ENCODE peak calls at places on chromosomes 1 and 21, in five cellular contexts. D, P, U, M and V are unnamed samples.
A peak's percentile ranks its signal among the peaks of the same experiment; 100 is the strongest.

GRCh38 chr1:209884665-209885117 is 53.3 kb upstream of the SYT14 start:
- DNase-seq in P (peak; percentile 80), U (peak; percentile 94), M (peak; percentile 99), D (no peak), V (peak; percentile 97)

GRCh38 chr1:58011978-58012377 is 534.5 kb downstream of the OMA1 start:
- DNase-seq in D (no peak), U (no peak), M (no peak), P (no peak), V (no peak)

GRCh38 chr1:203669739-203670138 is 43.1 kb downstream of the ATP2B4 start:
- DNase-seq in U (no peak), P (no peak), D (no peak), M (peak; percentile 49), V (peak; percentile 43)

GRCh38 chr1:150507912-150508864 is at the start of gene ECM1:
- DNase-seq in M (peak; percentile 91), D (no peak), U (peak; percentile 53), P (no peak), V (peak; percentile 86)

GRCh38 chr1:229231754-229232119 is 39.2 kb upstream of the RAB4A start:
- DNase-seq in U (no peak), M (no peak), D (no peak), P (no peak), V (no peak)

GRCh38 chr1:93680121-93681094 is 1.2 kb downstream of the BCAR3 start:
- DNase-seq in D (no peak), P (peak; percentile 74), M (peak; percentile 92), U (peak; percentile 63), V (peak; percentile 96)

GRCh38 chr1:4626560-4627319 is 27.7 kb upstream of the AJAP1 start:
- DNase-seq in M (no peak), P (no peak), D (no peak), U (no peak), V (no peak)

GRCh38 chr21:29342394-29342957 is 43.8 kb downstream of the BACH1 start:
- DNase-seq in P (peak; percentile 77), D (no peak), M (peak; percentile 96), U (peak; percentile 69), V (peak; percentile 82)

GRCh38 chr1:237206065-237206414 is 164.1 kb downstream of the RYR2 start:
- DNase-seq in P (no peak), M (no peak), U (no peak), D (no peak), V (no peak)

GRCh38 chr1:204649756-204650155 is 35.8 kb downstream of the LRRN2 start:
- DNase-seq in M (no peak), U (no peak), D (peak; percentile 67), P (no peak), V (no peak)

GRCh38 chr1:26278835-26279597 is 870 bp upstream of the SH3BGRL3 start:
- DNase-seq in M (peak; percentile 80), D (no peak), U (peak; percentile 38), P (no peak), V (peak; percentile 75)

GRCh38 chr1:30878016-30878415 is 30.5 kb downstream of the SDC3 start:
- DNase-seq in D (no peak), M (no peak), U (no peak), P (no peak), V (no peak)

GRCh38 chr1:1295154-1295923 is 12.4 kb downstream of the ACAP3 start:
- DNase-seq in U (no peak), M (no peak), P (no peak), D (no peak), V (no peak)